ENCODE peak calls at places on chromosome 16, in six cellular contexts. One of them, this sample, is unnamed.

GRCh38 chr16:85281181-85281580 is 168.9 kb upstream of the CIBAR2 start:
- DNase-seq in astrocyte of the spinal cord: no peak
- DNase-seq in effector memory CD4-positive, alpha-beta T cell: no peak
- DNase-seq in coronary artery: no peak
- DNase-seq in mucosa of descending colon: no peak
- DNase-seq in dorsolateral prefrontal cortex: no peak
- DNase-seq in this sample: no peak

GRCh38 chr16:84806256-84806889 is 13.4 kb upstream of the CRISPLD2 start:
- DNase-seq in astrocyte of the spinal cord: peak
- DNase-seq in effector memory CD4-positive, alpha-beta T cell: no peak
- DNase-seq in coronary artery: no peak
- DNase-seq in mucosa of descending colon: peak
- DNase-seq in dorsolateral prefrontal cortex: no peak
- DNase-seq in this sample: no peak

GRCh38 chr16:8391219-8391757 is 199.0 kb downstream of the TMEM114 start:
- DNase-seq in astrocyte of the spinal cord: no peak
- DNase-seq in effector memory CD4-positive, alpha-beta T cell: no peak
- DNase-seq in coronary artery: no peak
- DNase-seq in mucosa of descending colon: no peak
- DNase-seq in dorsolateral prefrontal cortex: no peak
- DNase-seq in this sample: no peak

GRCh38 chr16:47180073-47180472 is 36.3 kb upstream of the NETO2 start:
- DNase-seq in astrocyte of the spinal cord: no peak
- DNase-seq in effector memory CD4-positive, alpha-beta T cell: no peak
- DNase-seq in coronary artery: no peak
- DNase-seq in mucosa of descending colon: no peak
- DNase-seq in dorsolateral prefrontal cortex: no peak
- DNase-seq in this sample: no peak

GRCh38 chr16:3171181-3171854 is 16.7 kb upstream of the OR1F1 start:
- DNase-seq in astrocyte of the spinal cord: no peak
- DNase-seq in effector memory CD4-positive, alpha-beta T cell: peak
- DNase-seq in coronary artery: no peak
- DNase-seq in mucosa of descending colon: no peak
- DNase-seq in dorsolateral prefrontal cortex: no peak
- DNase-seq in this sample: no peak

GRCh38 chr16:30121741-30122620 is 1.0 kb downstream of the MAPK3 start:
- DNase-seq in astrocyte of the spinal cord: peak
- DNase-seq in effector memory CD4-positive, alpha-beta T cell: no peak
- DNase-seq in coronary artery: peak
- DNase-seq in mucosa of descending colon: peak
- DNase-seq in dorsolateral prefrontal cortex: peak
- DNase-seq in this sample: no peak

GRCh38 chr16:81261049-81261648 is 22.7 kb downstream of the BCO1 start:
- DNase-seq in astrocyte of the spinal cord: no peak
- DNase-seq in effector memory CD4-positive, alpha-beta T cell: no peak
- DNase-seq in coronary artery: no peak
- DNase-seq in mucosa of descending colon: no peak
- DNase-seq in dorsolateral prefrontal cortex: no peak
- DNase-seq in this sample: no peak

GRCh38 chr16:87003414-87003755 is 313.8 kb downstream of the C16orf95 start:
- DNase-seq in astrocyte of the spinal cord: peak
- DNase-seq in effector memory CD4-positive, alpha-beta T cell: no peak
- DNase-seq in coronary artery: peak
- DNase-seq in mucosa of descending colon: no peak
- DNase-seq in dorsolateral prefrontal cortex: no peak
- DNase-seq in this sample: no peak

GRCh38 chr16:49189286-49189685 is 92.4 kb downstream of the CBLN1 start:
- DNase-seq in astrocyte of the spinal cord: no peak
- DNase-seq in effector memory CD4-positive, alpha-beta T cell: no peak
- DNase-seq in coronary artery: no peak
- DNase-seq in mucosa of descending colon: no peak
- DNase-seq in dorsolateral prefrontal cortex: no peak
- DNase-seq in this sample: no peak

GRCh38 chr16:77422196-77422784 is 12.5 kb downstream of the ADAMTS18 start:
- DNase-seq in astrocyte of the spinal cord: no peak
- DNase-seq in effector memory CD4-positive, alpha-beta T cell: no peak
- DNase-seq in coronary artery: no peak
- DNase-seq in mucosa of descending colon: no peak
- DNase-seq in dorsolateral prefrontal cortex: no peak
- DNase-seq in this sample: no peak

GRCh38 chr16:29306953-29307597 is 99.4 kb downstream of the NPIPB11 start:
- DNase-seq in astrocyte of the spinal cord: peak
- DNase-seq in effector memory CD4-positive, alpha-beta T cell: no peak
- DNase-seq in coronary artery: no peak
- DNase-seq in mucosa of descending colon: no peak
- DNase-seq in dorsolateral prefrontal cortex: no peak
- DNase-seq in this sample: no peak

GRCh38 chr16:10876799-10877341 is at the start of gene CIITA:
- DNase-seq in astrocyte of the spinal cord: peak
- DNase-seq in effector memory CD4-positive, alpha-beta T cell: peak
- DNase-seq in coronary artery: no peak
- DNase-seq in mucosa of descending colon: peak
- DNase-seq in dorsolateral prefrontal cortex: no peak
- DNase-seq in this sample: no peak

GRCh38 chr16:63018581-63019223 is 982.5 kb upstream of the CDH8 start:
- DNase-seq in astrocyte of the spinal cord: no peak
- DNase-seq in effector memory CD4-positive, alpha-beta T cell: no peak
- DNase-seq in coronary artery: no peak
- DNase-seq in mucosa of descending colon: no peak
- DNase-seq in dorsolateral prefrontal cortex: no peak
- DNase-seq in this sample: no peak

GRCh38 chr16:68081796-68082567 is 3.2 kb upstream of the NFATC3 start:
- DNase-seq in astrocyte of the spinal cord: no peak
- DNase-seq in effector memory CD4-positive, alpha-beta T cell: no peak
- DNase-seq in coronary artery: no peak
- DNase-seq in mucosa of descending colon: no peak
- DNase-seq in dorsolateral prefrontal cortex: no peak
- DNase-seq in this sample: no peak

GRCh38 chr16:35881654-35882053 is 2422.2 kb downstream of the TP53TG3F start:
- DNase-seq in astrocyte of the spinal cord: no peak
- DNase-seq in effector memory CD4-positive, alpha-beta T cell: no peak
- DNase-seq in coronary artery: no peak
- DNase-seq in mucosa of descending colon: no peak
- DNase-seq in dorsolateral prefrontal cortex: no peak
- DNase-seq in this sample: no peak

GRCh38 chr16:53504161-53504663 is 1.2 kb upstream of the AKTIP start:
- DNase-seq in astrocyte of the spinal cord: peak
- DNase-seq in effector memory CD4-positive, alpha-beta T cell: peak
- DNase-seq in coronary artery: peak
- DNase-seq in mucosa of descending colon: peak
- DNase-seq in dorsolateral prefrontal cortex: peak
- DNase-seq in this sample: no peak

GRCh38 chr16:81158964-81159363 is 62.8 kb upstream of the GCSH start:
- DNase-seq in astrocyte of the spinal cord: no peak
- DNase-seq in effector memory CD4-positive, alpha-beta T cell: no peak
- DNase-seq in coronary artery: no peak
- DNase-seq in mucosa of descending colon: no peak
- DNase-seq in dorsolateral prefrontal cortex: no peak
- DNase-seq in this sample: no peak

GRCh38 chr16:85449195-85449884 is 163.8 kb upstream of the GSE1 start:
- DNase-seq in astrocyte of the spinal cord: no peak
- DNase-seq in effector memory CD4-positive, alpha-beta T cell: no peak
- DNase-seq in coronary artery: no peak
- DNase-seq in mucosa of descending colon: peak
- DNase-seq in dorsolateral prefrontal cortex: no peak
- DNase-seq in this sample: no peak

GRCh38 chr16:83586036-83586810 is 221.6 kb upstream of the HSBP1 start:
- DNase-seq in astrocyte of the spinal cord: no peak
- DNase-seq in effector memory CD4-positive, alpha-beta T cell: no peak
- DNase-seq in coronary artery: no peak
- DNase-seq in mucosa of descending colon: no peak
- DNase-seq in dorsolateral prefrontal cortex: no peak
- DNase-seq in this sample: no peak

GRCh38 chr16:28310796-28311195 is 18.5 kb downstream of the SBK1 start:
- DNase-seq in astrocyte of the spinal cord: no peak
- DNase-seq in effector memory CD4-positive, alpha-beta T cell: no peak
- DNase-seq in coronary artery: no peak
- DNase-seq in mucosa of descending colon: no peak
- DNase-seq in dorsolateral prefrontal cortex: no peak
- DNase-seq in this sample: no peak

GRCh38 chr16:24976971-24977672 is 38.0 kb downstream of the ARHGAP17 start:
- DNase-seq in astrocyte of the spinal cord: no peak
- DNase-seq in effector memory CD4-positive, alpha-beta T cell: no peak
- DNase-seq in coronary artery: no peak
- DNase-seq in mucosa of descending colon: no peak
- DNase-seq in dorsolateral prefrontal cortex: peak
- DNase-seq in this sample: no peak

GRCh38 chr16:85301171-85301690 is 189.0 kb upstream of the CIBAR2 start:
- DNase-seq in astrocyte of the spinal cord: no peak
- DNase-seq in effector memory CD4-positive, alpha-beta T cell: no peak
- DNase-seq in coronary artery: no peak
- DNase-seq in mucosa of descending colon: no peak
- DNase-seq in dorsolateral prefrontal cortex: no peak
- DNase-seq in this sample: no peak

GRCh38 chr16:49003022-49003421 is 278.6 kb downstream of the CBLN1 start:
- DNase-seq in astrocyte of the spinal cord: no peak
- DNase-seq in effector memory CD4-positive, alpha-beta T cell: no peak
- DNase-seq in coronary artery: peak
- DNase-seq in mucosa of descending colon: no peak
- DNase-seq in dorsolateral prefrontal cortex: no peak
- DNase-seq in this sample: no peak

GRCh38 chr16:49335828-49336227 is 37.8 kb upstream of the C16orf78 start:
- DNase-seq in astrocyte of the spinal cord: no peak
- DNase-seq in effector memory CD4-positive, alpha-beta T cell: no peak
- DNase-seq in coronary artery: peak
- DNase-seq in mucosa of descending colon: no peak
- DNase-seq in dorsolateral prefrontal cortex: no peak
- DNase-seq in this sample: no peak

GRCh38 chr16:66366433-66367299 is at the start of gene CDH5:
- DNase-seq in astrocyte of the spinal cord: peak
- DNase-seq in effector memory CD4-positive, alpha-beta T cell: no peak
- DNase-seq in coronary artery: no peak
- DNase-seq in mucosa of descending colon: peak
- DNase-seq in dorsolateral prefrontal cortex: peak
- DNase-seq in this sample: no peak
- H3K4me3 ChIP-seq in astrocyte of the spinal cord: no peak
- H3K4me3 ChIP-seq in effector memory CD4-positive, alpha-beta T cell: no peak
- H3K4me3 ChIP-seq in coronary artery: peak
- H3K4me3 ChIP-seq in mucosa of descending colon: no peak
- H3K4me3 ChIP-seq in dorsolateral prefrontal cortex: peak
- H3K4me3 ChIP-seq in this sample: no peak

GRCh38 chr16:2023098-2023925 is 3.4 kb upstream of the NHERF2 start:
- DNase-seq in astrocyte of the spinal cord: peak
- DNase-seq in effector memory CD4-positive, alpha-beta T cell: peak
- DNase-seq in coronary artery: peak
- DNase-seq in mucosa of descending colon: peak
- DNase-seq in dorsolateral prefrontal cortex: peak
- DNase-seq in this sample: no peak
- H3K4me3 ChIP-seq in astrocyte of the spinal cord: peak
- H3K4me3 ChIP-seq in effector memory CD4-positive, alpha-beta T cell: peak
- H3K4me3 ChIP-seq in coronary artery: peak
- H3K4me3 ChIP-seq in mucosa of descending colon: peak
- H3K4me3 ChIP-seq in dorsolateral prefrontal cortex: peak
- H3K4me3 ChIP-seq in this sample: peak

DNA sequence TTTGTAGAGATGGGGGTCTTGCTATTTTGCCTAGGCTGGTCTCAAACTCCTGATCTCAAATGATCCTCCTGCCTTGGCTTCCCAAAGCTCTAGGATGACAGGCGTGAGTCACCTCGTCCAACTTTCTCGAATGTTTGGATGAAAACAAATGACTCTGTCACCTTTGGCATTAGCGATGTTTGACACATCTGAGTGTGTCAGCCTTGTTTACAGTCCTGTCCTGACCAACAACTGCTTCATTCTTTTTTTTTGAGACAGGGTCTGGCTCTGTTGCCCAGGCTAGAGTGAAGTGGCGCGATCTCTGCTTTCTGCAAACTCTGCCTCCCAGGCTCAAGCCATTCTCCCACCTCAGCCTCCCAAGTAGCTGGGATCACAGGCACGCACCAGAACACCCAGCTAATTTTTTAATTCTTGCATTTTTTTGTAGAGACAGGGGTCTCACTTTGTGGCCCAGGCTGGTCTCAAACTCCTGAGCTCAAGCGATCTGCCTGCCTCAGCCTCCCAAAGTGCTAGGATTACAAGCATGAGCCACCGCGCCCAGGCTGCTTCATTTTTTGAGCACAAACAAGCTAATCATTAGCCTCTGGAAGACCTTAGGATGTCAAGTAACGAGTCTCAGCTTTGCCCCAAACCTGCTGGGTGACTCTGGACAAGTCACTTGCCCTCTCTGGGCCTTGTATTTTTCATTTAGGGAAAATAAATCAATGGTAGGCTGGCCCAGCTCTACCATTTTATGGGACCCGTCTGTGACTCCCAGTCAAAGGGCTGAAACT is 7.4 kb downstream of the MYH11 start:
- DNase-seq in astrocyte of the spinal cord: no peak
- DNase-seq in effector memory CD4-positive, alpha-beta T cell: no peak
- DNase-seq in coronary artery: no peak
- DNase-seq in mucosa of descending colon: no peak
- DNase-seq in dorsolateral prefrontal cortex: no peak
- DNase-seq in this sample: no peak
- H3K4me3 ChIP-seq in astrocyte of the spinal cord: no peak
- H3K4me3 ChIP-seq in effector memory CD4-positive, alpha-beta T cell: no peak
- H3K4me3 ChIP-seq in coronary artery: peak
- H3K4me3 ChIP-seq in mucosa of descending colon: no peak
- H3K4me3 ChIP-seq in dorsolateral prefrontal cortex: no peak
- H3K4me3 ChIP-seq in this sample: no peak

GRCh38 chr16:15778999-15779614 is 77.7 kb downstream of the MYH11 start:
- DNase-seq in astrocyte of the spinal cord: no peak
- DNase-seq in effector memory CD4-positive, alpha-beta T cell: no peak
- DNase-seq in coronary artery: no peak
- DNase-seq in mucosa of descending colon: no peak
- DNase-seq in dorsolateral prefrontal cortex: no peak
- DNase-seq in this sample: no peak

GRCh38 chr16:15780805-15781204 is 76.0 kb downstream of the MYH11 start:
- DNase-seq in astrocyte of the spinal cord: no peak
- DNase-seq in effector memory CD4-positive, alpha-beta T cell: no peak
- DNase-seq in coronary artery: no peak
- DNase-seq in mucosa of descending colon: no peak
- DNase-seq in dorsolateral prefrontal cortex: no peak
- DNase-seq in this sample: no peak

GRCh38 chr16:15781650-15782049 is 75.2 kb downstream of the MYH11 start:
- DNase-seq in astrocyte of the spinal cord: no peak
- DNase-seq in effector memory CD4-positive, alpha-beta T cell: no peak
- DNase-seq in coronary artery: no peak
- DNase-seq in mucosa of descending colon: no peak
- DNase-seq in dorsolateral prefrontal cortex: no peak
- DNase-seq in this sample: no peak

GRCh38 chr16:15778204-15778743 is 78.6 kb downstream of the MYH11 start:
- DNase-seq in astrocyte of the spinal cord: no peak
- DNase-seq in effector memory CD4-positive, alpha-beta T cell: no peak
- DNase-seq in coronary artery: no peak
- DNase-seq in mucosa of descending colon: no peak
- DNase-seq in dorsolateral prefrontal cortex: no peak
- DNase-seq in this sample: no peak

DNA sequence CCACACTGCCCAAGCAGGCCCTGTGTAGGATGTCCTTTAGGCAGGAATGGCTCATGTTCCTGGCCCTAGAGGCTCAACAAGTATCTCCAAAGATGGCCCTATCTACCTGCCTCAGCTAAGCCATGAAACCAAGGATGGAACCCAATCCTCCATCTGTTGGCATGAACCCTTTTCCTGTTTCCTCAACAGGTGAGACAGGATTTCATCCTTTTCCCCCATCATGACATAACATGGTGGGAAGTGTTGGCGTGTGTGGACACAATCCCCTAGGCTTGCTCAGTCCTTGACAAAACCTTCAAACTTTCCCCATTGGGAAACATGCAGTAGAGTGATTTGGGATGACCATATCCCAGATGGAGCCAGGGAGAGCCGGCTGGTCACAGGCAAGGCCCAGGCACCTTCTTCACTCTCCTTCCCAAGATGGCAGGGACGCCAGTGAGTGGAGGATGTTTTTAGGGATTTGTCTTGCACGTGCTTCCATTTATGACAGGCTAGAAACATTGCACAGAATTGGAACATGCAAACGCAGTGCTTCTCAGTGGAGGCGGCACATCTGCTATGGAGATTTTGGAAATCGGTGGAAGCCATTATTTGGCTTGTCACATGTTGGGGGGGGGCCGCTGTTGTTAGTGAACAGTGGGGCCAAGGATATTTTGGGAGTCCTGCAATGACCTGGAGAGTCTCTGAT is 77.0 kb downstream of the MYH11 start:
- DNase-seq in astrocyte of the spinal cord: no peak
- DNase-seq in effector memory CD4-positive, alpha-beta T cell: no peak
- DNase-seq in coronary artery: no peak
- DNase-seq in mucosa of descending colon: no peak
- DNase-seq in dorsolateral prefrontal cortex: no peak
- DNase-seq in this sample: no peak
- H3K4me3 ChIP-seq in astrocyte of the spinal cord: no peak
- H3K4me3 ChIP-seq in effector memory CD4-positive, alpha-beta T cell: no peak
- H3K4me3 ChIP-seq in coronary artery: no peak
- H3K4me3 ChIP-seq in mucosa of descending colon: no peak
- H3K4me3 ChIP-seq in dorsolateral prefrontal cortex: no peak
- H3K4me3 ChIP-seq in this sample: no peak

This sample was measured in epithelial cell of proximal tubule.